ENCODE peak calls at places on chromosomes 6 and 20, in ten cellular contexts. E, K, Y, C, G, T, Q, S, O and A are unnamed samples. For H3K4me1, the result is how much of the 10 kb centered on the place peaks cover.

GRCh38 chr6:2526766-2527165 is 224.0 kb downstream of the MYLK4 start:
- DNase-seq in C (no peak), G (no peak), S (no peak), Q (no peak), K (no peak), E (no peak), T (no peak), O (no peak), Y (no peak), A (no peak)

GRCh38 chr6:170440437-170440836 is 112.7 kb downstream of the PSMB1 start:
- DNase-seq in C (peak), Q (no peak), S (no peak), T (no peak), G (no peak), Y (peak), E (no peak), K (no peak), O (peak), A (no peak)

GRCh38 chr6:39347906-39348585 is 25.5 kb upstream of the KCNK16 start:
- DNase-seq in K (peak), S (peak), O (peak), E (peak), G (peak), Q (peak), C (no peak), Y (peak), T (peak), A (peak)

GRCh38 chr20:47405775-47406325 is 49.4 kb upstream of the ZMYND8 start:
- DNase-seq in S (no peak), K (no peak), G (no peak), T (no peak), O (no peak), Y (no peak), Q (no peak), E (no peak), C (no peak), A (no peak)

GRCh38 chr20:1792274-1792673 is 102.9 kb upstream of the SIRPA start:
- DNase-seq in Y (no peak), G (no peak), T (no peak), C (no peak), K (no peak), S (no peak), O (no peak), Q (no peak), E (no peak), A (no peak)

GRCh38 chr6:4912559-4912958 is 91.3 kb downstream of the RPP40 start:
- DNase-seq in Y (no peak), O (no peak), Q (no peak), T (peak), G (no peak), K (no peak), E (no peak), C (no peak), S (no peak), A (no peak)

GRCh38 chr20:55004044-55004443 is 528.7 kb downstream of the DOK5 start:
- DNase-seq in C (no peak), Q (no peak), Y (peak), K (no peak), O (no peak), S (no peak), E (no peak), T (no peak), G (no peak), A (no peak)

GRCh38 chr6:12957321-12958051 is 240.9 kb downstream of the PHACTR1 start:
- DNase-seq in T (peak), O (peak), G (peak), K (no peak), Q (peak), E (peak), S (peak), Y (peak), C (peak), A (peak)

GRCh38 chr20:62644044-62644795 is 1.9 kb downstream of the SLCO4A1 start:
- DNase-seq in E (no peak), T (no peak), K (no peak), O (peak), Q (no peak), G (no peak), C (no peak), Y (no peak), S (peak), A (no peak)

GRCh38 chr20:24488800-24489175 is 19.4 kb downstream of the SYNDIG1 start:
- DNase-seq in K (no peak), G (no peak), Q (no peak), E (no peak), C (no peak), Y (no peak), T (no peak), O (no peak), S (no peak), A (no peak)

GRCh38 chr6:80143312-80143960 is 37.0 kb downstream of the BCKDHB start:
- DNase-seq in S (peak), K (no peak), O (peak), G (peak), Y (peak), T (no peak), Q (peak), C (peak), E (no peak), A (peak)

GRCh38 chr20:41560971-41561370 is 57.2 kb downstream of the CHD6 start:
- DNase-seq in T (no peak), K (no peak), O (no peak), Q (no peak), C (no peak), E (no peak), Y (no peak), S (no peak), G (no peak), A (no peak)

GRCh38 chr6:137188855-137189254 is 15.4 kb upstream of the IL22RA2 start:
- DNase-seq in Q (no peak), O (no peak), T (no peak), G (no peak), C (no peak), S (no peak), Y (no peak), K (peak), E (no peak), A (no peak)

GRCh38 chr6:150296890-150297289 is 71.9 kb upstream of the IYD start:
- DNase-seq in Y (no peak), O (no peak), G (no peak), Q (no peak), S (no peak), K (no peak), C (no peak), T (no peak), E (no peak), A (no peak)

GRCh38 chr20:62611794-62612193 is 30.5 kb upstream of the SLCO4A1 start:
- DNase-seq in G (no peak), Y (no peak), C (no peak), E (no peak), O (no peak), Q (no peak), K (no peak), S (no peak), T (no peak), A (no peak)

GRCh38 chr20:41248371-41249024 is 69.0 kb downstream of the ZHX3 start:
- DNase-seq in Q (no peak), K (no peak), S (no peak), E (no peak), C (no peak), O (no peak), G (no peak), T (no peak), Y (no peak), A (peak)

GRCh38 chr20:38550274-38550673 is 30.7 kb upstream of the ADIG start:
- DNase-seq in K (no peak), C (no peak), T (no peak), Q (no peak), S (no peak), Y (no peak), O (no peak), E (peak), G (no peak), A (no peak)

DNA sequence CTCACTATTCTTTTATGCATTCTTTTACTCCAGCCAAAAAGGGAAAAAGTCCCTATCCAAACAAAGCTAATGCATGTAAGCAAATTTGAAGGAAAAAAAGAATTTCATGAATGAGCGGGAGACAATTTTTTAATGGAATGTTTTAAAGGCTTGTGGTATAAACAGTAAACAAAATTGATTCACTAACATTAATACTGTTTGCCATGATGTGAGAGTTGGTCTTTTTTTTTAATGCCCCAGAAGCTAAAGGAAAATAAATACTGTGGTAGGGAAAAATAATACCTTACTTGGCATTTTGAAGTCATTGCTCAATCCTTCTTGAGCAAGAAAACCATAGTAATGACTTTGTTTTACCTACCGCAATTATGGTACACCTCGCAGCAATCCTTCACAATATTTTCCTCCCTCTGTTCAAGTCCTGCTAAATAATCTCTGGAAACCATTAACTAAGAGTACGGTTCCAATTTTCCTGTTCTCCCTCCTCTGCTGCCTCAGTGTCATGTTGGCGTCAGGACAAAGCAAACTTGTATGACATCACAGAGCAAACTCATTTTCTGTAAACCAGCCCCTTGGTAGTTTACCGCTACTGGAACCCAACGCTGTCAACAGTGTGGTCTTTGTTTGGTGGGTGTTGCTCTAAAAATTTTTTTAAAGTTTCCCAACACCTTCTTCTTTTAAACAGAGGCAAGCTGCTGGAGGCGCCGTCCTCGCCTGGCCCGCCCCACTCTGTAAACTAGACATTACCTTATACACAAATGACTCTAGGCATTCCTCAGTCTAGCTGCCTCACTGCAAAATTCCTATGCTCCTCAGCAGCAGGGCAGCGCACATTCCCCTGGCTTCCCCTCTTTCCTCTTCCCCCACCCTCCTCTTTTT is 78.8 kb downstream of the BACH2 start:
- DNase-seq in K (no peak), T (peak), O (peak), G (peak), S (no peak), C (no peak), E (peak), Q (no peak), Y (no peak), A (no peak)
- H3K4me3 ChIP-seq in K (no peak), T (no peak), O (no peak), G (no peak), S (peak), C (peak), E (peak), Q (no peak), Y (peak), A (no peak)

GRCh38 chr20:45781391-45781931 is 10.2 kb downstream of the WFDC3 start:
- DNase-seq in S (peak), O (peak), T (no peak), G (peak), K (no peak), Q (no peak), E (no peak), Y (no peak), C (no peak), A (no peak)

GRCh38 chr20:45779011-45779915 is 12.4 kb downstream of the WFDC3 start:
- DNase-seq in K (peak), T (no peak), Y (no peak), S (peak), C (peak), O (peak), G (peak), E (peak), Q (peak), A (peak)

GRCh38 chr20:45776931-45777330 is 14.8 kb downstream of the WFDC3 start:
- DNase-seq in Q (no peak), O (no peak), Y (no peak), S (no peak), G (no peak), T (no peak), C (no peak), K (no peak), E (no peak), A (no peak)

GRCh38 chr20:45782890-45783289 is 8.8 kb downstream of the WFDC3 start:
- DNase-seq in T (no peak), Q (no peak), C (no peak), Y (no peak), S (no peak), O (no peak), E (no peak), G (peak), K (no peak), A (no peak)

DNA sequence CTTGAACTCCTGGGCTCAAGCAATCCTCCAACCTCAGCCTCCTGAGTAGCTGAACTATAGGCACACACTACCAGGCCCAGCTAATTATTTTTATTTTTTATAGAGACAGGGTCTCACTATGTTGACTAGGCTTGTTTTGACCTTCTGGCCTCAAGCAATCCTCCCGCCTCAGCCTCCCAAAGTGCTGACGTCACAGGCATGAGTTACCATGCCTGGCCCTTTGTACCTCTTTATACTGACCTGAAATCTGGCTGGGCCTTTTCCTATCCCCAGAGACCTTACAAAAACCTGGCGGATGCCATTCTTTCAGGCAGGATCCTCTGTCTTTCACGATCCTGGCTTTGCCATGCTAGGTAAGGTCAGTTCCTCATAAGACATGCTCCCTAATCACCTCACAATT is 11.5 kb downstream of the WFDC3 start:
- DNase-seq in Q (no peak), K (no peak), Y (no peak), O (no peak), S (no peak), C (no peak), E (no peak), T (no peak), G (no peak), A (no peak)
- H3K4me1 ChIP-seq in Q (under half), K (under half), Y (under half), O (half or more), S (half or more), C (under half), E (under half), T (under half), G (under half), A (under half)

DNA sequence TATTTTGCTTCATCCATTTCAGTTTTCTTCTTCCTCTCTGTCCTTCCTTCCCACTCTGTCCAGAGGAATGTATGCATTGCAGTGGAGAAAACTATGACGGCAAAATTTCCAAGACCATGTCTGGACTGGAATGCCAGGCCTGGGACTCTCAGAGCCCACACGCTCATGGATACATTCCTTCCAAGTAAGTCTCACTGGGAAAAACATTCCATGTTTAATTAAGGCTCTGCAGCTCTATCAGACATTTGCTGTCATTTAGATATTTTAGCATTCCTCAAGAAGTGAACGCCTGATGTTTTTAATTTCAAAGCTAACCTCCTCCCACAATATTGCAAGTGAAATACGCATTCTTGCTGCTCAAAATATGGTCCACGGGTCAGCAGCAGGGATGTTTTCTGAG is 12.7 kb downstream of the PLG start:
- DNase-seq in Y (no peak), O (no peak), C (no peak), T (no peak), E (no peak), K (no peak), S (no peak), G (no peak), Q (no peak), A (no peak)
- TF ChIP-seq EP300 in Y (no peak), O (no peak), C (no peak), T (no peak), E (no peak), K (no peak), S (no peak), G (no peak), Q (no peak), A (no peak)

DNA sequence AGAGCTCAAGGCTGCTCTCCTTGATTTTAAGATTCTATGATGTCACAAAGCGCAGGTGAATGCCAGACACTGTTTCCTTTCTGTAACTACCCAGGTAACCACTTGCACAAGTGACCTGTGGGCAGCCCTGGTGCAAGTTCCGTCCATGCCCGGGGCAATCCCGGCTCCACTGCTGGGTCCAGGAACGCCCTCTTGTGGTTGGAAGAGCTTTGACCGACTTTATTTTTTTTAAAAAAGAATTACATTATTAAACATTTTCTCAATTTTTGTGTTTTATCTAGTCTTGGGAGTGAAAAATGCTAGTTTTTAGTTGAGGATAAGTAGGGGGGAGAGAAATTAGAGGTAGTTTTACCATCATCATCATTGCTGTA is 695.2 kb downstream of the QKI start:
- DNase-seq in O (no peak), E (no peak), S (no peak), C (no peak), G (peak), Q (no peak), K (peak), Y (no peak), T (peak), A (no peak)
- H3K4me3 ChIP-seq in O (no peak), E (no peak), S (no peak), C (no peak), G (peak), Q (no peak), K (no peak), Y (no peak), T (no peak), A (no peak)

GRCh38 chr20:57469418-57470211 is 55.3 kb downstream of the CTCFL start:
- DNase-seq in E (no peak), S (no peak), T (no peak), O (no peak), Y (peak), K (no peak), G (no peak), Q (no peak), C (peak), A (no peak)
- H3K4me1 ChIP-seq in E (under half), S (under half), T (under half), O (under half), Y (under half), K (under half), G (under half), Q (under half), C (under half), A (under half)

GRCh38 chr20:17882065-17882833 is 86.3 kb downstream of the SNX5 start:
- DNase-seq in Y (no peak), E (no peak), T (no peak), Q (no peak), G (no peak), S (no peak), K (no peak), C (peak), O (no peak), A (no peak)
- TF ChIP-seq EP300 in Y (no peak), E (no peak), T (no peak), Q (no peak), G (no peak), S (no peak), K (no peak), C (no peak), O (no peak), A (peak)